ENCODE peak calls at places on chromosomes 12 and 14, in five cellular contexts. W is hepatic stellate cell, D is fibroblast of pulmonary artery, U is skeletal muscle cell, H is aorta. Q is an unnamed sample.

GRCh38 chr12:66779466-66779865 is 100.6 kb upstream of the GRIP1 start:
- DNase-seq in W (no peak), H (no peak), D (no peak), U (no peak), Q (no peak)

GRCh38 chr12:101969-102878 is 35.7 kb downstream of the IQSEC3 start:
- DNase-seq in D (no peak), H (no peak), U (no peak), W (no peak), Q (peak)

GRCh38 chr14:52473557-52473956 is 78.7 kb downstream of the TXNDC16 start:
- DNase-seq in W (no peak), D (peak), U (no peak), H (no peak), Q (no peak)

GRCh38 chr14:72828604-72829003 is 65.3 kb downstream of the DPF3 start:
- DNase-seq in H (no peak), U (no peak), W (no peak), D (no peak), Q (no peak)

GRCh38 chr12:24078318-24078765 is 128.9 kb upstream of the SOX5 start:
- DNase-seq in U (no peak), H (no peak), D (no peak), W (no peak), Q (no peak)

GRCh38 chr12:106841471-106842302 is 67.2 kb downstream of the RIC8B start:
- DNase-seq in D (peak), H (no peak), U (no peak), W (peak), Q (no peak)

GRCh38 chr14:105503918-105504692 is 13.1 kb downstream of the TEDC1 start:
- DNase-seq in H (peak), U (no peak), W (no peak), D (no peak), Q (no peak)

GRCh38 chr12:10170199-10170598 is 1.7 kb downstream of the OLR1 start:
- DNase-seq in W (no peak), U (no peak), D (no peak), H (no peak), Q (no peak)

GRCh38 chr14:70052990-70053389 is 135.8 kb downstream of the SLC8A3 start:
- DNase-seq in D (peak), H (no peak), W (no peak), U (no peak), Q (no peak)